ENCODE peak calls at places on chromosomes 6 and 20, in eight cellular contexts. I, J, L, E, F, Q, V and X are unnamed samples.

GRCh38 chr20:62659488-62659887 is 17.2 kb downstream of the SLCO4A1 start:
- DNase-seq in I (no peak), J (no peak), L (no peak), E (no peak), F (no peak), Q (no peak), V (no peak), X (no peak)

GRCh38 chr6:19714415-19715165 is 122.6 kb upstream of the ID4 start:
- DNase-seq in I (no peak), J (no peak), L (no peak), E (no peak), F (no peak), Q (peak; percentile 3), V (no peak), X (no peak)

GRCh38 chr20:63037669-63038268 is 31.0 kb upstream of the BHLHE23 start:
- DNase-seq in I (no peak), J (peak; percentile 1), L (no peak), E (no peak), F (no peak), Q (no peak), V (no peak), X (no peak)

GRCh38 chr6:16007146-16007545 is 121.7 kb upstream of the MYLIP start:
- DNase-seq in I (no peak), J (no peak), L (no peak), E (no peak), F (no peak), Q (no peak), V (no peak), X (no peak)

GRCh38 chr6:168039849-168040248 is 39.2 kb downstream of the FRMD1 start:
- DNase-seq in I (no peak), J (no peak), L (no peak), E (no peak), F (no peak), Q (no peak), V (no peak), X (no peak)

GRCh38 chr6:73028124-73028766 is 197.1 kb downstream of the KHDC1L start:
- DNase-seq in I (no peak), J (no peak), L (no peak), E (no peak), F (no peak), Q (no peak), V (no peak), X (no peak)

GRCh38 chr6:45886776-45887175 is 128.9 kb downstream of the CLIC5 start:
- DNase-seq in I (no peak), J (no peak), L (no peak), E (no peak), F (no peak), Q (no peak), V (no peak), X (no peak)

GRCh38 chr6:128508588-128509296 is 11.7 kb downstream of the PTPRK start:
- DNase-seq in I (peak; percentile 95), J (no peak), L (peak; percentile 88), E (peak; percentile 67), F (no peak), Q (peak; percentile 97), V (peak; percentile 89), X (no peak)

GRCh38 chr6:88166901-88167624 is 916 bp upstream of the CNR1 start:
- DNase-seq in I (peak; percentile 13), J (peak; percentile 10), L (no peak), E (no peak), F (no peak), Q (no peak), V (no peak), X (peak; percentile 81)

GRCh38 chr6:41712651-41713103 is 22.7 kb downstream of the TFEB start:
- DNase-seq in I (no peak), J (peak; percentile 77), L (no peak), E (peak; percentile 81), F (peak; percentile 88), Q (no peak), V (no peak), X (peak; percentile 82)

GRCh38 chr6:140001005-140001404 is 626.6 kb upstream of the CITED2 start:
- DNase-seq in I (peak; percentile 68), J (no peak), L (no peak), E (no peak), F (no peak), Q (no peak), V (no peak), X (no peak)

GRCh38 chr20:61385316-61385715 is 133.3 kb downstream of the CDH4 start:
- DNase-seq in I (no peak), J (no peak), L (no peak), E (no peak), F (no peak), Q (no peak), V (no peak), X (no peak)

GRCh38 chr6:34656378-34657036 is 40.1 kb downstream of the ILRUN start:
- DNase-seq in I (peak; percentile 88), J (no peak), L (peak; percentile 57), E (no peak), F (no peak), Q (no peak), V (no peak), X (no peak)

GRCh38 chr20:11144114-11144513 is 470.3 kb upstream of the JAG1 start:
- DNase-seq in I (peak; percentile 90), J (no peak), L (peak; percentile 73), E (no peak), F (no peak), Q (peak; percentile 94), V (peak; percentile 68), X (no peak)

GRCh38 chr6:24520929-24521546 is 26.3 kb downstream of the ALDH5A1 start:
- DNase-seq in I (peak; percentile 40), J (peak; percentile 33), L (peak; percentile 46), E (peak; percentile 63), F (no peak), Q (peak; percentile 31), V (peak; percentile 57), X (peak; percentile 41)

GRCh38 chr6:138403324-138403800 is 661 bp upstream of the HEBP2 start:
- DNase-seq in I (peak; percentile 63), J (peak; percentile 60), L (peak; percentile 29), E (peak; percentile 25), F (no peak), Q (no peak), V (peak; percentile 13), X (peak; percentile 55)

GRCh38 chr20:35465976-35466375 is 10.6 kb downstream of the CEP250 start:
- DNase-seq in I (no peak), J (no peak), L (no peak), E (no peak), F (no peak), Q (no peak), V (no peak), X (no peak)

GRCh38 chr20:8670900-8671229 is 398.0 kb upstream of the PLCB4 start:
- DNase-seq in I (peak; percentile 79), J (no peak), L (peak; percentile 28), E (no peak), F (no peak), Q (no peak), V (no peak), X (no peak)

GRCh38 chr6:168282985-168283685 is 36.4 kb downstream of the DACT2 start:
- DNase-seq in I (no peak), J (no peak), L (no peak), E (no peak), F (no peak), Q (no peak), V (no peak), X (no peak)

GRCh38 chr6:30743099-30744053 is 889 bp upstream of the FLOT1 start:
- DNase-seq in I (peak; percentile 45), J (peak; percentile 47), L (peak; percentile 47), E (no peak), F (no peak), Q (no peak), V (no peak), X (peak; percentile 84)
- TF ChIP-seq CTCF in I (no peak), J (no peak), L (no peak), E (no peak), F (no peak), Q (no peak), V (no peak), X (no peak)

GRCh38 chr6:47663462-47664216 is 34.7 kb upstream of the ADGRF4 start:
- DNase-seq in I (no peak), J (no peak), L (no peak), E (no peak), F (no peak), Q (no peak), V (no peak), X (no peak)
- TF ChIP-seq CTCF in I (no peak), J (no peak), L (no peak), E (no peak), F (no peak), Q (no peak), V (no peak), X (no peak)

DNA sequence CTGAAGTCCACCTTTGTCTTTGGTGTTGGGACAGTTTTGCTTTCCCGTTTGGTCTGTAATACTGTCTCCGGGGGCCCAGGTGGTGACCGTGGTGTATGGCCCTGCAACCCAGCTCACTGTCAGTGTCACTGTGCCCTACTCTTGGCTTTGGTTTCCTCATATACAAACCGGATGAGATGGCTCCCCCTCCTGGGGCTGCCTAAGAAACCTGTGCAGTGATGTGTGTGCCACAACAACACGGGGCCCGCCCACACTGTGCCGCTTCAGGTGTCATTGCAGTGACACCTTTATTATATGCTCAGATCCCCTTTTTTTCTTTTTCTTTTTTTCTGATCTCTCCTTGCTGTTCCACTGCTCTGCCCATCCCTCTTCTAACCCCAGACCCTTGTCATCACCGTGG is 73.9 kb downstream of the RAMACL start:
- DNase-seq in I (no peak), J (no peak), L (no peak), E (no peak), F (no peak), Q (no peak), V (no peak), X (no peak)
- TF ChIP-seq CTCF in I (no peak), J (no peak), L (no peak), E (no peak), F (no peak), Q (no peak), V (no peak), X (no peak)

GRCh38 chr20:20466341-20466879 is 98.5 kb downstream of the INSM1 start:
- DNase-seq in I (peak; percentile 92), J (no peak), L (peak; percentile 92), E (no peak), F (no peak), Q (peak; percentile 80), V (no peak), X (no peak)

GRCh38 chr20:20461526-20461925 is 93.6 kb downstream of the INSM1 start:
- DNase-seq in I (no peak), J (no peak), L (no peak), E (no peak), F (no peak), Q (no peak), V (no peak), X (no peak)

GRCh38 chr20:20462185-20462584 is 94.3 kb downstream of the INSM1 start:
- DNase-seq in I (no peak), J (no peak), L (no peak), E (no peak), F (no peak), Q (no peak), V (no peak), X (no peak)

GRCh38 chr20:20463933-20464374 is 96.0 kb downstream of the INSM1 start:
- DNase-seq in I (peak; percentile 22), J (no peak), L (peak; percentile 59), E (no peak), F (no peak), Q (no peak), V (no peak), X (no peak)

DNA sequence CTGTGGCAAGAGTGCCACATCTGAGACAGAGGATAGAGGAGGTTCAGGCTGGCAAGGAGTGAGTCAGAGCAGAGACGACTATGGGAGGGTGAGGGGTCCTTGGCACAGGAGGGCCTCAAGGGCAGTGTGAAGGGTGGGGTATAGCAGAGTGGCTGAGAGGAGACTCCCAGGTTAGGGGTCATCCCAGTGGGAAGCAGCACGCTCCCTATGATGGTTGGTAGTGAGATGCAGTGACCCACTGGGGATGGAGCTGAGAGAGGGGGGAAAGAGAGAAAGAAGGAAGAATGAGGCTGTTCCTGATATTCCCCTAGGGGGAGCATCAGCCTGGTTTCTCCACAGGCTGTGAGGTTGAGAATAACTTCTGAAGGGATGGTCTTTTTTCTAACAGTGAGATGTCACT is 97.4 kb downstream of the INSM1 start:
- DNase-seq in I (peak; percentile 37), J (no peak), L (peak; percentile 25), E (no peak), F (no peak), Q (no peak), V (no peak), X (no peak)
- TF ChIP-seq CTCF in I (peak; percentile 13), J (no peak), L (peak; percentile 44), E (peak; percentile 16), F (no peak), Q (peak; percentile 71), V (no peak), X (no peak)